ENCODE peak calls at places on chromosomes 5 and 9, in six cellular contexts. H is Peyer's patch, P is fibroblast of pulmonary artery, V is A549, I is tibial nerve, M is epithelial cell of esophagus. A is an unnamed sample.
A peak's percentile ranks its signal among the peaks of the same experiment; 100 is the strongest.

GRCh38 chr5:80187691-80188090 is 68.2 kb downstream of the SERINC5 start:
- DNase-seq in H (no peak), P (no peak), V (no peak), I (no peak), M (no peak), A (no peak)

GRCh38 chr5:36156619-36157018 is 4.7 kb downstream of the SKP2 start:
- DNase-seq in H (no peak), P (peak; percentile 46), V (no peak), I (no peak), M (peak; percentile 59), A (no peak)

GRCh38 chr9:16136961-16137360 is 584.1 kb downstream of the CCDC171 start:
- DNase-seq in H (no peak), P (peak; percentile 74), V (peak; percentile 50), I (peak; percentile 64), M (no peak), A (no peak)

GRCh38 chr9:91458905-91459304 is 35.3 kb upstream of the NFIL3 start:
- DNase-seq in H (no peak), P (no peak), V (no peak), I (no peak), M (no peak), A (no peak)

GRCh38 chr5:54517512-54518145 is at the start of gene SNX18:
- DNase-seq in H (peak; percentile 84), P (peak; percentile 94), V (peak; percentile 90), I (peak; percentile 79), M (peak; percentile 95), A (peak; percentile 73)

GRCh38 chr9:92986175-92987110 is 39.1 kb downstream of the FGD3 start:
- DNase-seq in H (peak; percentile 46), P (peak; percentile 9), V (peak; percentile 39), I (no peak), M (no peak), A (no peak)

GRCh38 chr5:1343931-1344901 is 683 bp downstream of the CLPTM1L start:
- DNase-seq in H (peak; percentile 23), P (peak; percentile 10), V (no peak), I (no peak), M (peak; percentile 24), A (no peak)

GRCh38 chr5:15757103-15757502 is 257.1 kb downstream of the FBXL7 start:
- DNase-seq in H (no peak), P (peak; percentile 44), V (no peak), I (no peak), M (no peak), A (no peak)

GRCh38 chr5:96468956-96469355 is 35.9 kb upstream of the PCSK1 start:
- DNase-seq in H (no peak), P (no peak), V (no peak), I (no peak), M (no peak), A (no peak)

GRCh38 chr5:14265574-14265973 is 122.4 kb downstream of the TRIO start:
- DNase-seq in H (no peak), P (peak; percentile 79), V (peak; percentile 75), I (no peak), M (peak; percentile 87), A (no peak)

GRCh38 chr5:56148453-56148971 is 84.6 kb downstream of the ANKRD55 start:
- DNase-seq in H (peak; percentile 55), P (no peak), V (no peak), I (no peak), M (no peak), A (no peak)

GRCh38 chr9:35749515-35750255 is 598 bp downstream of the RGP1 start:
- DNase-seq in H (peak; percentile 69), P (no peak), V (peak; percentile 33), I (no peak), M (peak; percentile 40), A (no peak)

GRCh38 chr5:5178580-5178979 is 38.5 kb downstream of the ADAMTS16 start:
- DNase-seq in H (no peak), P (no peak), V (no peak), I (no peak), M (no peak), A (no peak)

GRCh38 chr9:93119953-93120845 is 13.9 kb downstream of the NINJ1 start:
- DNase-seq in H (peak; percentile 74), P (peak; percentile 97), V (peak; percentile 89), I (peak; percentile 86), M (peak; percentile 90), A (no peak)

GRCh38 chr9:81312346-81312745 is 377.0 kb downstream of the TLE1 start:
- DNase-seq in H (no peak), P (peak; percentile 18), V (no peak), I (no peak), M (no peak), A (no peak)

GRCh38 chr5:94891565-94892362 is 273.3 kb downstream of the SLF1 start:
- DNase-seq in H (no peak), P (no peak), V (no peak), I (no peak), M (no peak), A (no peak)

GRCh38 chr9:93576296-93577044 is at the start of gene PHF2:
- DNase-seq in H (no peak), P (peak; percentile 23), V (no peak), I (no peak), M (peak; percentile 29), A (no peak)

GRCh38 chr9:33044677-33045282 is 19.7 kb downstream of the DNAJA1 start:
- DNase-seq in H (no peak), P (peak; percentile 22), V (peak; percentile 67), I (no peak), M (peak; percentile 53), A (no peak)
- TF ChIP-seq CTCF in H (no peak), P (peak; percentile 19), V (peak; percentile 53), I (no peak), M (peak; percentile 40), A (peak; percentile 50)

GRCh38 chr9:694499-695154 is 146.9 kb upstream of the DMRT1 start:
- DNase-seq in H (no peak), P (peak; percentile 86), V (peak; percentile 72), I (no peak), M (peak; percentile 98), A (no peak)
- H3K4me3 ChIP-seq in H (no peak overlapping the region), P (no peak overlapping the region), V (peak overlapping the region; percentile 16), I (peak overlapping the region; percentile 1), M (no peak overlapping the region), A (no peak overlapping the region)

DNA sequence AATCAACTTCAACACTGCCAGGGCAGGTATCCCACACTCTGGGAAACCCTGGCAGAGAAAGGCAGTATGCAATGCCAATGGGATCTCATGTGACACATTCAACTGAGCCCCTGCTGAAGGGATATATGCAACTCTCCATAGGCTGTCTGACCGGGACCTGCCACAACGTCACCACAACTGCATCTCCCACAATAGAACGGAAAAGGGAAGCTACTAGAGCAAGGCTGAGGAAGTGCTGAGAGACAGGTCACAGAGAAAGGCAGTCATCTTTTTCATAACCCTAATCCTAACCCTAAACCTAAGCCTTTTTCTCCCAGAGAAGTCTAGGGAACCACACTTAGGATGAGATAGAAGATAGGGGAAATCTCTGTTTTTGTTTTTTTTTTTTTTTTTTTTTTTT is 345.9 kb upstream of the CD180 start:
- DNase-seq in H (no peak), P (no peak), V (no peak), I (no peak), M (no peak), A (no peak)
- TF ChIP-seq CTCF in H (no peak), P (no peak), V (no peak), I (no peak), M (no peak), A (no peak)

GRCh38 chr5:147453901-147454814 is 55.7 kb downstream of the DPYSL3 start:
- DNase-seq in H (peak; percentile 43), P (peak; percentile 91), V (peak; percentile 76), I (peak; percentile 73), M (peak; percentile 78), A (no peak)

GRCh38 chr5:147448766-147449165 is 61.1 kb downstream of the DPYSL3 start:
- DNase-seq in H (no peak), P (peak; percentile 48), V (no peak), I (no peak), M (no peak), A (no peak)

GRCh38 chr5:147452137-147452838 is 57.6 kb downstream of the DPYSL3 start:
- DNase-seq in H (no peak), P (no peak), V (no peak), I (no peak), M (no peak), A (no peak)

GRCh38 chr5:147450596-147450995 is 59.3 kb downstream of the DPYSL3 start:
- DNase-seq in H (no peak), P (no peak), V (no peak), I (no peak), M (no peak), A (no peak)

GRCh38 chr5:147451125-147451524 is 58.7 kb downstream of the DPYSL3 start:
- DNase-seq in H (no peak), P (no peak), V (no peak), I (no peak), M (no peak), A (no peak)
- H3K4me3 ChIP-seq in H (no peak overlapping the region), P (peak overlapping the region; percentile 80), V (no peak overlapping the region), I (no peak overlapping the region), M (no peak overlapping the region), A (no peak overlapping the region)

GRCh38 chr5:137778772-137779564 is 24.8 kb upstream of the HNRNPA0 start:
- DNase-seq in H (no peak), P (peak; percentile 68), V (peak; percentile 64), I (no peak), M (peak; percentile 49), A (no peak)
- TF ChIP-seq CTCF in H (peak; percentile 65), P (peak; percentile 76), V (peak; percentile 94), I (peak; percentile 59), M (peak; percentile 78), A (peak; percentile 68)

GRCh38 chr9:121288557-121288873 is 20.6 kb downstream of the GSN start:
- DNase-seq in H (no peak), P (no peak), V (no peak), I (no peak), M (no peak), A (no peak)

GRCh38 chr9:121285835-121286687 is 18.1 kb downstream of the GSN start:
- DNase-seq in H (no peak), P (peak; percentile 82), V (peak; percentile 83), I (peak; percentile 52), M (peak; percentile 70), A (no peak)

GRCh38 chr9:121284733-121285451 is 16.9 kb downstream of the GSN start:
- DNase-seq in H (no peak), P (no peak), V (no peak), I (peak; percentile 15), M (no peak), A (no peak)

GRCh38 chr9:121286973-121287721 is 19.2 kb downstream of the GSN start:
- DNase-seq in H (no peak), P (peak; percentile 97), V (peak; percentile 96), I (peak; percentile 84), M (peak; percentile 95), A (no peak)

DNA sequence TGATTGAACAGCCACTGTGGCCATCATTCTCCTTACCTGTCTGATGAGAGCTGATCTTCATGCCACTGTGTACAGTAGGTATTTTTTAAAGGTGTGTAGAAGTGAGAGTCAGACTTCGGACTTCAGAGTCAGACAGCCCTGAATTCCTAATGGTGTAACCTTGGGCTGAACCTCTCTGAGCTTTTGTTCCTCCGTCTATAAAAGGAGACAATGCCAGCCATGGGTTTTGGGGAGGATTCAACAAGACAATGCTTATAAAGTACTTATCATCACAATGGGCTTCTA is 18.7 kb downstream of the GSN start:
- DNase-seq in H (no peak), P (no peak), V (no peak), I (no peak), M (no peak), A (no peak)
- H3K4me3 ChIP-seq in H (peak overlapping the region; percentile 37), P (no peak overlapping the region), V (peak overlapping the region; percentile 18), I (no peak overlapping the region), M (no peak overlapping the region), A (no peak overlapping the region)

A was measured in LNCaP clone FGC.